ENCODE peak calls at places on chromosomes 12 and 14, in five cellular contexts. Z is heart left ventricle; Q is effector memory CD8-positive, alpha-beta T cell; F is RWPE2; V is PC-3. C is an unnamed sample.

GRCh38 chr14:22334627-22335026 is 254.4 kb downstream of the DAD1 start:
- ATAC-seq in Z (no peak), Q (no peak), F (peak), V (peak), C (peak)

GRCh38 chr14:103775506-103775905 is 59.9 kb downstream of the ZFYVE21 start:
- ATAC-seq in Z (peak), Q (no peak), F (no peak), V (no peak), C (no peak)

GRCh38 chr14:22506778-22507351 is 82.2 kb downstream of the DAD1 start:
- ATAC-seq in Z (no peak), Q (peak), F (no peak), V (no peak), C (no peak)

GRCh38 chr12:119082496-119082895 is 96.2 kb upstream of the HSPB8 start:
- ATAC-seq in Z (peak), Q (no peak), F (no peak), V (no peak), C (no peak)

GRCh38 chr14:24135834-24136683 is at the start of gene PSME1:
- ATAC-seq in Z (peak), Q (peak), F (peak), V (peak), C (peak)

GRCh38 chr14:106107703-106108102 is 581.3 kb downstream of the TMEM121 start:
- ATAC-seq in Z (no peak), Q (no peak), F (no peak), V (no peak), C (no peak)

GRCh38 chr12:12081836-12082497 is 11.2 kb downstream of the BCL2L14 start:
- ATAC-seq in Z (peak), Q (peak), F (peak), V (peak), C (peak)

GRCh38 chr14:75134644-75135043 is 7.8 kb upstream of the NEK9 start:
- ATAC-seq in Z (no peak), Q (no peak), F (peak), V (no peak), C (peak)

GRCh38 chr14:96960598-96961116 is 163.5 kb downstream of the VRK1 start:
- ATAC-seq in Z (no peak), Q (no peak), F (no peak), V (no peak), C (no peak)

GRCh38 chr12:120495189-120495722 is 657 bp upstream of the DYNLL1 start:
- ATAC-seq in Z (no peak), Q (peak), F (peak), V (peak), C (peak)

GRCh38 chr12:9334026-9334692 is 126.0 kb upstream of the PZP start:
- ATAC-seq in Z (no peak), Q (no peak), F (no peak), V (no peak), C (peak)

GRCh38 chr14:22388669-22389625 is 200.1 kb downstream of the DAD1 start:
- ATAC-seq in Z (no peak), Q (no peak), F (peak), V (peak), C (peak)

GRCh38 chr12:124436366-124436765 is 131.0 kb downstream of the NCOR2 start:
- ATAC-seq in Z (peak), Q (no peak), F (no peak), V (no peak), C (no peak)